ENCODE peak calls at places on chromosome 5, in nine cellular contexts. Z is adrenal gland; V is heart right ventricle; K is tibial artery; X is WERI-Rb-1; I is H1; H is stomach; A is cardiac muscle cell; D is CD8-positive, alpha-beta memory T cell. B is an unnamed sample. For H3K9me3, the result is how much of the 10 kb centered on the place peaks cover.

GRCh38 chr5:51383494-51384081 is 340 bp downstream of the ISL1 start:
- DNase-seq in Z (peak), V (no peak), K (no peak), X (no peak), I (no peak), H (no peak), A (peak), D (no peak), B (no peak)

GRCh38 chr5:160342413-160342941 is 27.9 kb downstream of the C1QTNF2 start:
- DNase-seq in Z (peak), V (no peak), K (no peak), X (no peak), I (no peak), H (peak), A (no peak), D (no peak), B (no peak)

GRCh38 chr5:142079243-142079642 is 29.3 kb upstream of the NDFIP1 start:
- DNase-seq in Z (no peak), V (no peak), K (no peak), X (no peak), I (no peak), H (no peak), A (no peak), D (no peak), B (no peak)

GRCh38 chr5:94849821-94850736 is 231.6 kb downstream of the SLF1 start:
- DNase-seq in Z (no peak), V (no peak), K (no peak), X (peak), I (no peak), H (no peak), A (peak), D (no peak), B (peak)

GRCh38 chr5:106940986-106941385 is 729.8 kb downstream of the EFNA5 start:
- DNase-seq in Z (no peak), V (no peak), K (no peak), X (no peak), I (no peak), H (peak), A (no peak), D (no peak), B (no peak)

GRCh38 chr5:175823731-175824525 is 47.5 kb upstream of the CPLX2 start:
- DNase-seq in Z (no peak), V (no peak), K (no peak), X (peak), I (no peak), H (no peak), A (peak), D (no peak), B (no peak)

GRCh38 chr5:902129-902916 is 9.6 kb downstream of the TRIP13 start:
- DNase-seq in Z (peak), V (no peak), K (no peak), X (no peak), I (no peak), H (peak), A (no peak), D (no peak), B (no peak)

GRCh38 chr5:78008356-78008967 is 232.3 kb upstream of the TBCA start:
- DNase-seq in Z (peak), V (no peak), K (no peak), X (peak), I (no peak), H (no peak), A (peak), D (no peak), B (no peak)

GRCh38 chr5:168696611-168697010 is 117.4 kb upstream of the PANK3 start:
- DNase-seq in Z (no peak), V (no peak), K (no peak), X (no peak), I (no peak), H (no peak), A (no peak), D (no peak), B (no peak)

GRCh38 chr5:16234598-16234997 is 55.0 kb upstream of the MARCHF11 start:
- DNase-seq in Z (no peak), V (no peak), K (no peak), X (no peak), I (no peak), H (no peak), A (no peak), D (no peak), B (no peak)

GRCh38 chr5:61467766-61468482 is 135.9 kb downstream of the ZSWIM6 start:
- DNase-seq in Z (no peak), V (no peak), K (no peak), X (no peak), I (no peak), H (no peak), A (no peak), D (no peak), B (no peak)

GRCh38 chr5:74786851-74787250 is 19.8 kb downstream of the NSA2 start:
- DNase-seq in Z (no peak), V (no peak), K (no peak), X (no peak), I (no peak), H (no peak), A (no peak), D (no peak), B (no peak)

GRCh38 chr5:37739817-37740261 is 100.0 kb downstream of the GDNF start:
- DNase-seq in Z (no peak), V (no peak), K (no peak), X (no peak), I (no peak), H (no peak), A (no peak), D (no peak), B (no peak)

GRCh38 chr5:132622608-132623007 is 35.4 kb upstream of the IL13 start:
- DNase-seq in Z (no peak), V (no peak), K (no peak), X (no peak), I (no peak), H (no peak), A (no peak), D (no peak), B (no peak)

GRCh38 chr5:97163360-97163764 is 19.7 kb downstream of the RIOK2 start:
- DNase-seq in Z (no peak), V (no peak), K (no peak), X (no peak), I (no peak), H (no peak), A (no peak), D (no peak), B (peak)

GRCh38 chr5:34817558-34818351 is 21.2 kb upstream of the TTC23L start:
- DNase-seq in Z (no peak), V (no peak), K (no peak), X (no peak), I (no peak), H (no peak), A (no peak), D (no peak), B (no peak)

GRCh38 chr5:1006656-1007071 is 1.9 kb upstream of the NKD2 start:
- DNase-seq in Z (peak), V (peak), K (peak), X (peak), I (no peak), H (peak), A (no peak), D (no peak), B (no peak)

GRCh38 chr5:135934939-135935338 is 19.8 kb downstream of the LECT2 start:
- DNase-seq in Z (no peak), V (no peak), K (no peak), X (no peak), I (no peak), H (no peak), A (peak), D (no peak), B (no peak)

GRCh38 chr5:179393078-179393477 is 47.8 kb upstream of the ADAMTS2 start:
- DNase-seq in Z (no peak), V (no peak), K (no peak), X (no peak), I (no peak), H (peak), A (no peak), D (no peak), B (no peak)

GRCh38 chr5:151463137-151464029 is 16.0 kb downstream of the SLC36A1 start:
- DNase-seq in Z (peak), V (no peak), K (no peak), X (no peak), I (peak), H (no peak), A (peak), D (no peak), B (no peak)

GRCh38 chr5:79756102-79756501 is 66.5 kb downstream of the CMYA5 start:
- DNase-seq in Z (no peak), V (no peak), K (no peak), X (no peak), I (no peak), H (no peak), A (no peak), D (no peak), B (no peak)

GRCh38 chr5:10666531-10667305 is 94.3 kb downstream of the DAP start:
- DNase-seq in Z (no peak), V (no peak), K (no peak), X (no peak), I (no peak), H (no peak), A (no peak), D (no peak), B (no peak)

GRCh38 chr5:108974594-108974993 is 226.9 kb downstream of the FER start:
- DNase-seq in Z (no peak), V (no peak), K (no peak), X (no peak), I (no peak), H (no peak), A (no peak), D (no peak), B (no peak)

GRCh38 chr5:150603491-150603890 is 37.0 kb upstream of the SYNPO start:
- DNase-seq in Z (no peak), V (no peak), K (no peak), X (no peak), I (no peak), H (no peak), A (no peak), D (no peak), B (no peak)

GRCh38 chr5:76622973-76623596 is at the start of gene F2RL2:
- DNase-seq in Z (no peak), V (no peak), K (no peak), X (peak), I (no peak), H (no peak), A (peak), D (no peak), B (no peak)

GRCh38 chr5:107670927-107671741 is at the start of gene EFNA5:
- DNase-seq in Z (peak), V (peak), K (peak), X (peak), I (peak), H (peak), A (peak), D (no peak), B (no peak)

GRCh38 chr5:11815916-11816315 is 88.3 kb downstream of the CTNND2 start:
- DNase-seq in Z (no peak), V (no peak), K (no peak), X (no peak), I (no peak), H (no peak), A (no peak), D (no peak), B (no peak)

GRCh38 chr5:11809407-11809806 is 94.8 kb downstream of the CTNND2 start:
- DNase-seq in Z (no peak), V (no peak), K (no peak), X (no peak), I (no peak), H (no peak), A (no peak), D (no peak), B (no peak)

GRCh38 chr5:11815481-11815880 is 88.8 kb downstream of the CTNND2 start:
- DNase-seq in Z (no peak), V (no peak), K (no peak), X (no peak), I (no peak), H (no peak), A (no peak), D (no peak), B (no peak)

GRCh38 chr5:11814373-11814772 is 89.9 kb downstream of the CTNND2 start:
- DNase-seq in Z (peak), V (no peak), K (no peak), X (no peak), I (no peak), H (no peak), A (no peak), D (no peak), B (no peak)
- H3K4me3 ChIP-seq in Z (no peak), V (no peak), K (no peak), X (no peak), I (no peak), H (no peak), A (no peak), D (no peak), B (no peak)

DNA sequence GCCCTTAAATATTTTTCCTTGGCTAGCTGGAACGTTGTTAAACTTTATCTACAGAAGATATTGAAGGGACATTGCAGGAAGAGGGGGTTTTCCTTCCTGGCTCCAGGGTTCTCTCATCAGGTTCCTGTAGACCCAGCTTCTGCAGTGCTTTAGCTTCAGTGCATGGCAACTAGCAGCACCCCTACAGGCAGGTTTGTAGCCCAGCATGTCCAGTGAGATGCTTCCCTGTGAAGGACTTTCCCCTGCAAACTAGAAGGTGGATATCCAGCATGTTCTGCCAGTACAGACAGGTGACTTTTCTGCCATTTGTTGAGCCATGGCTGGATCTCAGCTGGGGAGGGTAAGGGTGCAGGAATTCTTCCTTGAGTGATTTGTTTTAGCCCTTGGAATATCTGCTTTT is 10.4 kb downstream of the CCL28 start:
- DNase-seq in Z (no peak), V (no peak), K (no peak), X (peak), I (no peak), H (no peak), A (no peak), D (no peak), B (no peak)
- H3K27ac ChIP-seq in Z (no peak), V (no peak), K (no peak), X (no peak), I (no peak), H (no peak), A (no peak), D (no peak), B (no peak)

GRCh38 chr5:110025160-110025559 is 335.4 kb downstream of the MAN2A1 start:
- DNase-seq in Z (no peak), V (no peak), K (no peak), X (no peak), I (no peak), H (no peak), A (no peak), D (no peak), B (no peak)
- H3K9me3 ChIP-seq in Z (under half), V (under half), K (under half), X (under half), I (under half), H (under half), A (under half), D (under half), B (under half)

DNA sequence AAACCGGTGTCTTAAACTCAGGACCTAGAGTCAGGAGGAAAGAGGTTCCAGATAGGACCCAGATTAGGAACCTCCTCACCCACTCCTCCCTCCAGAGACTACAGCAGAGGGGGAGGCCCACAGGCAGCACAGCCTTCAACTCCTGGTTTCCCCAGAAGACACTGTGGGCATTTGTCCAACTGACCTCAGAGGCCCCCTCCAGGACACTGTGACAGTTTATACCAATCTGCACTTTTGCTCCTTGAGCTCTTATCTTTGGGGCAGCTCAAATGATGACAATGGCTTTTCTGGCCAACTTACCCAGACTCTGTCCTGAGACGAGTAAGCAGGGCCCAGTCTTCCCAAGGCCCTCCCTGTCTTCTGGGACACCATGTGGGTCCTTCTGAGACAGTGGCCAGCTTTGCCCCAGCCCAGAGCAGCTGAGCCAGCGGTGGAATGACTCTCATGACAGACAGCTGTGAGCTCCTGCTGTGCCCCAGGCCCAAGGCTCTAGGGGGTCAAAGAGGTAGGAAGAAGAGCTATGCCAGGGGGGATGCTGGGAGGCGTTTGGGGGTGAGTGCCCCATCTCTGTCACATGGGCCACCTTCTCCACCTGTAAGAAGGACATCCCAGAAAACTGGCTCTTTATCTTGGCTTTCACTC is 14.3 kb downstream of the OR2V2 start:
- DNase-seq in Z (peak), V (no peak), K (no peak), X (no peak), I (no peak), H (no peak), A (no peak), D (no peak), B (no peak)
- H3K4me3 ChIP-seq in Z (no peak), V (no peak), K (no peak), X (no peak), I (peak), H (no peak), A (no peak), D (peak), B (peak)